ENCODE peak calls at places on chromosome 5, in ten cellular contexts. W is OCI-M1; X is HTR-8/SVneo; O is brain microvascular endothelial cell; T is pancreas; I is osteocyte; M is DMS 273 treated with DMSO at 0.1 percent for 48 hours; U is NCI-H1092; V is endodermal cell; Y is stimulated activated CD8-positive, alpha-beta memory T cell treated with anti-CD3 and anti-CD28 coated beads, Interleukin-15, amount 100 ng/mL, for 4 hours. N is an unnamed sample.

GRCh38 chr5:43874772-43875171 is 271.8 kb downstream of the NNT start:
- DNase-seq in W (peak), X (no peak), O (peak), T (no peak), I (no peak), M (no peak), U (no peak), V (peak), Y (no peak), N (no peak)

GRCh38 chr5:140372971-140373487 is 13.0 kb downstream of the SLC4A9 start:
- DNase-seq in W (peak), X (peak), O (peak), T (peak), I (no peak), M (peak), U (peak), V (peak), Y (no peak), N (peak)

GRCh38 chr5:28710360-28710759 is 1672.0 kb upstream of the CDH9 start:
- DNase-seq in W (no peak), X (no peak), O (no peak), T (no peak), I (no peak), M (no peak), U (no peak), V (no peak), Y (no peak), N (no peak)

GRCh38 chr5:178468196-178468685 is 122.0 kb downstream of the COL23A1 start:
- DNase-seq in W (no peak), X (no peak), O (no peak), T (no peak), I (peak), M (no peak), U (no peak), V (peak), Y (no peak), N (no peak)

GRCh38 chr5:137733922-137734695 is 1.8 kb downstream of the KLHL3 start:
- DNase-seq in W (no peak), X (no peak), O (peak), T (no peak), I (no peak), M (peak), U (peak), V (peak), Y (no peak), N (no peak)

GRCh38 chr5:374631-375335 is 53.3 kb downstream of the AHRR start:
- DNase-seq in W (no peak), X (no peak), O (no peak), T (peak), I (peak), M (no peak), U (no peak), V (peak), Y (no peak), N (no peak)

GRCh38 chr5:114544561-114544960 is 182.7 kb downstream of the KCNN2 start:
- DNase-seq in W (no peak), X (no peak), O (no peak), T (no peak), I (no peak), M (no peak), U (no peak), V (peak), Y (no peak), N (no peak)

GRCh38 chr5:52132053-52132452 is 655.7 kb upstream of the ITGA1 start:
- DNase-seq in W (no peak), X (no peak), O (no peak), T (no peak), I (no peak), M (no peak), U (no peak), V (no peak), Y (no peak), N (no peak)

GRCh38 chr5:102048940-102049339 is 247.1 kb downstream of the SLCO4C1 start:
- DNase-seq in W (peak), X (no peak), O (no peak), T (no peak), I (no peak), M (peak), U (no peak), V (no peak), Y (no peak), N (no peak)

GRCh38 chr5:53167836-53168235 is 58.3 kb upstream of the MOCS2 start:
- DNase-seq in W (no peak), X (no peak), O (no peak), T (peak), I (no peak), M (no peak), U (no peak), V (no peak), Y (no peak), N (no peak)

GRCh38 chr5:80810425-80810824 is 149.7 kb upstream of the RASGRF2 start:
- DNase-seq in W (no peak), X (no peak), O (no peak), T (no peak), I (no peak), M (no peak), U (no peak), V (no peak), Y (no peak), N (no peak)

GRCh38 chr5:133828727-133829126 is 139.7 kb downstream of the C5orf15 start:
- DNase-seq in W (no peak), X (no peak), O (no peak), T (no peak), I (no peak), M (no peak), U (no peak), V (no peak), Y (no peak), N (peak)

GRCh38 chr5:116038817-116039216 is 6.5 kb downstream of the ARL14EPL start:
- DNase-seq in W (no peak), X (no peak), O (no peak), T (no peak), I (no peak), M (no peak), U (no peak), V (no peak), Y (no peak), N (no peak)

GRCh38 chr5:2902186-2902585 is 150.7 kb upstream of the IRX2 start:
- DNase-seq in W (no peak), X (no peak), O (no peak), T (no peak), I (peak), M (no peak), U (no peak), V (no peak), Y (no peak), N (no peak)

GRCh38 chr5:124343451-124343867 is 403.0 kb downstream of the ZNF608 start:
- DNase-seq in W (peak), X (peak), O (peak), T (no peak), I (no peak), M (no peak), U (no peak), V (no peak), Y (no peak), N (no peak)

GRCh38 chr5:156543348-156543747 is 216.4 kb downstream of the SGCD start:
- DNase-seq in W (no peak), X (no peak), O (no peak), T (no peak), I (no peak), M (no peak), U (no peak), V (no peak), Y (no peak), N (no peak)

GRCh38 chr5:39639618-39640078 is 214.9 kb upstream of the DAB2 start:
- DNase-seq in W (no peak), X (no peak), O (peak), T (no peak), I (no peak), M (no peak), U (no peak), V (no peak), Y (no peak), N (no peak)

GRCh38 chr5:43730832-43731342 is 127.9 kb downstream of the NNT start:
- DNase-seq in W (no peak), X (no peak), O (no peak), T (no peak), I (no peak), M (no peak), U (no peak), V (no peak), Y (no peak), N (no peak)

GRCh38 chr5:148962761-148963324 is 100.0 kb downstream of the SH3TC2 start:
- DNase-seq in W (no peak), X (no peak), O (no peak), T (no peak), I (no peak), M (no peak), U (no peak), V (no peak), Y (no peak), N (no peak)

GRCh38 chr5:50672663-50673062 is 6.2 kb downstream of the PARP8 start:
- DNase-seq in W (peak), X (no peak), O (no peak), T (no peak), I (no peak), M (no peak), U (no peak), V (no peak), Y (no peak), N (no peak)

GRCh38 chr5:134533115-134533815 is 7.8 kb downstream of the JADE2 start:
- DNase-seq in W (no peak), X (no peak), O (no peak), T (no peak), I (no peak), M (no peak), U (no peak), V (no peak), Y (no peak), N (no peak)

GRCh38 chr5:100694100-100694499 is 158.9 kb downstream of the FAM174A start:
- DNase-seq in W (no peak), X (no peak), O (no peak), T (no peak), I (no peak), M (no peak), U (no peak), V (no peak), Y (no peak), N (no peak)

GRCh38 chr5:171617268-171617667 is 168.3 kb upstream of the SMIM23 start:
- DNase-seq in W (no peak), X (no peak), O (no peak), T (no peak), I (no peak), M (no peak), U (no peak), V (peak), Y (no peak), N (no peak)

GRCh38 chr5:39256472-39256871 is 37.1 kb upstream of the FYB1 start:
- DNase-seq in W (peak), X (peak), O (peak), T (no peak), I (no peak), M (no peak), U (no peak), V (no peak), Y (no peak), N (peak)

GRCh38 chr5:89950234-89950633 is 459.3 kb downstream of the CETN3 start:
- DNase-seq in W (no peak), X (no peak), O (no peak), T (no peak), I (no peak), M (no peak), U (no peak), V (no peak), Y (no peak), N (no peak)

GRCh38 chr5:78361226-78361993 is 993 bp downstream of the SCAMP1 start:
- DNase-seq in W (peak), X (peak), O (peak), T (peak), I (no peak), M (peak), U (peak), V (peak), Y (no peak), N (peak)

GRCh38 chr5:20157089-20157488 is 169.1 kb upstream of the CDH18 start:
- DNase-seq in W (no peak), X (peak), O (no peak), T (no peak), I (no peak), M (no peak), U (no peak), V (no peak), Y (no peak), N (no peak)

GRCh38 chr5:7805379-7805778 is 45.6 kb downstream of the CFAP90 start:
- DNase-seq in W (peak), X (no peak), O (no peak), T (no peak), I (no peak), M (no peak), U (no peak), V (no peak), Y (no peak), N (peak)

GRCh38 chr5:57033503-57033902 is 81.6 kb upstream of the MIER3 start:
- DNase-seq in W (peak), X (no peak), O (no peak), T (no peak), I (no peak), M (no peak), U (no peak), V (no peak), Y (no peak), N (no peak)

GRCh38 chr5:28374492-28374934 is 1336.1 kb upstream of the CDH9 start:
- DNase-seq in W (peak), X (peak), O (no peak), T (no peak), I (no peak), M (no peak), U (no peak), V (no peak), Y (no peak), N (no peak)

GRCh38 chr5:1470762-1471211 is 25.5 kb upstream of the SLC6A3 start:
- DNase-seq in W (no peak), X (no peak), O (no peak), T (peak), I (no peak), M (no peak), U (no peak), V (peak), Y (no peak), N (no peak)

GRCh38 chr5:133899506-133899905 is 68.9 kb downstream of the C5orf15 start:
- DNase-seq in W (no peak), X (no peak), O (no peak), T (no peak), I (no peak), M (no peak), U (no peak), V (no peak), Y (no peak), N (no peak)

N was measured in COLO829.